ENCODE peak calls at places on chromosomes 1 and 21, in five cellular contexts. D, V, B, W and P are unnamed samples.

GRCh38 chr1:67114162-67114561 is 20.6 kb downstream of the C1orf141 start:
- DNase-seq in D (no peak), V (no peak), B (no peak), W (no peak), P (no peak)

GRCh38 chr1:203769505-203770343 is 4.7 kb downstream of the LAX1 start:
- DNase-seq in D (peak; percentile 94), V (peak; percentile 67), B (no peak), W (no peak), P (no peak)

GRCh38 chr1:53460666-53461328 is 1.6 kb downstream of the DMRTB1 start:
- DNase-seq in D (no peak), V (no peak), B (no peak), W (no peak), P (no peak)

GRCh38 chr1:192998536-192998935 is 60.6 kb downstream of the UCHL5 start:
- DNase-seq in D (no peak), V (no peak), B (no peak), W (no peak), P (no peak)

GRCh38 chr1:246566808-246567154 is 525 bp downstream of the CNST start:
- DNase-seq in D (peak; percentile 17), V (no peak), B (no peak), W (no peak), P (no peak)

GRCh38 chr1:193241132-193241827 is 54.9 kb upstream of the B3GALT2 start:
- DNase-seq in D (no peak), V (no peak), B (no peak), W (no peak), P (no peak)

GRCh38 chr1:213123532-213123931 is 72.5 kb downstream of the RPS6KC1 start:
- DNase-seq in D (peak; percentile 70), V (peak; percentile 41), B (no peak), W (no peak), P (no peak)

GRCh38 chr1:203306970-203307541 is 1.7 kb downstream of the BTG2 start:
- DNase-seq in D (no peak), V (no peak), B (no peak), W (peak; percentile 67), P (no peak)

GRCh38 chr1:115218696-115219095 is 119.4 kb downstream of the NGF start:
- DNase-seq in D (no peak), V (no peak), B (no peak), W (no peak), P (no peak)

DNA sequence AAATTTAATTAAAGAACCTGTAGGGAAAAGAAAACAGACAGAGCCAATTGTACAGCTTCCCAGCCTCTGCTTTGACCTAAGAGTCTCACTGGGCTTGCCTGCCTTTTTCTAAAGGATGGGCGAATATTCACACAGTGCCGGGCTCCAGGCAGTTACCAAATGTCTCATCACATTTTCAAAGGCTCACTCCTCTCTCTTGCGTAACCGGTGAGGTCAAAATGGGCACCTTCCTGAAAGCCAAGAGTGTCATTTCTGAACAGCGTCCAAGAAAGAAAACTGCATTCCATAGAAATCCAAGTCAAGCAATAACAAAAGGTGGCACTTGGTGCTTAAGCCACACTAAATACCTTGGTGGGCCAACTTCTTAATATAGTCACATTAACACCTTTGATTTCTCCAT is 714 bp upstream of the PALMD start:
- DNase-seq in D (peak; percentile 30), V (peak; percentile 48), B (no peak), W (no peak), P (no peak)
- H2AFZ ChIP-seq in D (no peak overlapping the region), V (no peak overlapping the region), B (no peak overlapping the region), W (no peak overlapping the region), P (peak overlapping the region; percentile 79)

DNA sequence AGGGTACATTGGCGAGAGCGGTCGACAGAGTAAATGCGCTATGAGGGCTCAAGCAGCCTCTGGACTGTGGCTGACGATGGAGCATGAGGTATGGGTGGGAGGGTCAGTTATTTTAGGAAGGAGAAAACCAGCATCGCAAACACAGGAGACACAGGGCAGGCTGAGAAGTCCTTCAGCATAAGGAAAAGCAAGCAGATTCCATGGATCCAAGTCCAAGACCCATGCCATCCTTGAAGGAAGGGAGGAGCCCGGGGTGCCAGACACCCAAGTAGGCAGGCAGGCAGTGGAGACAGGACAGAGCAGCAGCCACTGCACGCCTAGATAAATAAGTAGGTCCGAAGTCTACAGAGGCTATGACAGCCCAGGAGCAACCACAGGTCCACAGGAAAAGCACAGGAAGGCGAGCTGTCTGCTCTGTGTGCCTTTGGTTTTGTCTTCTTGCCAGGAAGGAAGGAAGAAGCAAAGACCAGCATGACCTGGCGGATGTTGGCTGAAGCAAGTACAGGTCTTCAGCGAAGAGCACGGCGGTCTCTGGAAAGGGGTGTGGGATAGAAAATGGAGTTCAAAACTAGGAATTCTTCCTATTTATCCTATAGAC is 76.4 kb upstream of the SLC45A1 start:
- DNase-seq in D (no peak), V (no peak), B (no peak), W (no peak), P (no peak)
- H2BK5ac ChIP-seq in D (no peak overlapping the region), V (no peak overlapping the region), B (no peak overlapping the region), W (no peak overlapping the region), P (peak overlapping the region; percentile 0)

GRCh38 chr21:34794686-34795085 is 125.9 kb downstream of the CLIC6 start:
- DNase-seq in D (no peak), V (no peak), B (no peak), W (no peak), P (no peak)

GRCh38 chr21:34790834-34791233 is 122.0 kb downstream of the CLIC6 start:
- DNase-seq in D (peak; percentile 42), V (no peak), B (no peak), W (no peak), P (no peak)

GRCh38 chr21:34793471-34793870 is 124.7 kb downstream of the CLIC6 start:
- DNase-seq in D (no peak), V (no peak), B (no peak), W (no peak), P (no peak)

GRCh38 chr21:34791776-34792503 is 123.1 kb downstream of the CLIC6 start:
- DNase-seq in D (no peak), V (no peak), B (peak; percentile 43), W (no peak), P (no peak)

DNA sequence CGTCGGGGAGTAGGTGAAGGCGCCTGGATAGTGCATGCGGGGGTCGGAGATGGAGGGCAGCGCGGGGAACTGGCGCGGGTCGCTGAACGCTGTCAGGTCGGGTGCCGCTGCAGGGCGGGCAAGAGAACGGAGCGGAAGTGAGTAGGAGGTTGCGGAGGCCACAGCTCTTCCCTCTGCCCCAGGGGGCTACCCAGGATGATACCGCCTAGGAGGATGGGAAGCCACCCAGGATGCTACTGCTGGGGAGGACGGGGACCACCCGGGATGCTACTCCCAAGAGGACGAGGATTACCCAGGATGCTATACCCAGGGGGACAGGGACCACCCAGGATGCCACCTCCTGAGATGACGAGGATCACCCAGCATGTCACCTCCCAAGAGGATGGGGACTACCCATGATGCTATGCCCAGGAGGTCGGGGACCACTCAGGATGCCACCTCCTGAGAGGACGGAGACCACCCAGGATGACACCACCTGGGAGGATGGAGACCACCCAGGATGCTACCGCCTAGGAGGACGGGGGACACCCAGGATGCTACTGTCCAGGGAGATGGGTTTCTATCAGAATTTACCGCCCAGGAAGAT is 123.8 kb downstream of the CLIC6 start:
- DNase-seq in D (no peak), V (no peak), B (no peak), W (no peak), P (no peak)
- H3K27me3 ChIP-seq in D (no peaks in the 10 kb centered on the region), V (no peaks in the 10 kb centered on the region), B (no peaks in the 10 kb centered on the region), W (no peaks in the 10 kb centered on the region), P (no peaks in the 10 kb centered on the region)

GRCh38 chr1:12617901-12618660 is at the start of gene DHRS3:
- DNase-seq in D (peak; percentile 75), V (peak; percentile 60), B (peak; percentile 87), W (peak; percentile 86), P (peak; percentile 84)
- H2AFZ ChIP-seq in D (peak within 1 kb of the TSS; percentile 90), V (peak within 1 kb of the TSS; percentile 36), B (no peak within 1 kb of the TSS), W (no peak within 1 kb of the TSS), P (peak within 1 kb of the TSS; percentile 97)

GRCh38 chr1:27567931-27568246 is 36.1 kb downstream of the AHDC1 start:
- DNase-seq in D (no peak), V (no peak), B (no peak), W (no peak), P (no peak)

GRCh38 chr1:27570383-27570755 is 33.6 kb downstream of the AHDC1 start:
- DNase-seq in D (no peak), V (no peak), B (no peak), W (no peak), P (no peak)

GRCh38 chr1:27569506-27570382 is 34.2 kb downstream of the AHDC1 start:
- DNase-seq in D (no peak), V (no peak), B (peak; percentile 57), W (peak; percentile 73), P (peak; percentile 72)

GRCh38 chr1:27568247-27569087 is 35.5 kb downstream of the AHDC1 start:
- DNase-seq in D (peak; percentile 81), V (peak; percentile 91), B (peak; percentile 97), W (peak; percentile 97), P (peak; percentile 91)

DNA sequence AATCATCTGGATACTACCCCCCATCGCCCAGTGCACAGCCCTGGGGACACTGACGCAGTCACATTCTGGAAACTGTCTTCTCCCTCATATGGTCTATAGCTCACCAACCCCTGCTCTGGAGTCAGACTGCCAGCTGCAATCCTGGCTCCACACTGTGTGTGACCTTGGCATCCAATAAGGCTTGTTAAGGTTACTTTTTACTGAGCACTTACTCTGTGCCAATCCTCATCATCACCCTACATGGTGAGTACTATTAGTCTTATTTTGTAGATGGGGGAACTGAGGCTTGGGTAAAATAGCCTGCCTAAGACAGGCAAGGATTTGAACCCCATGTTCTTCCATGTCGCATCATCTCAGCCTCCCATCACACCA is 34.9 kb downstream of the AHDC1 start:
- DNase-seq in D (no peak), V (peak; percentile 53), B (no peak), W (no peak), P (no peak)
- H2BK5ac ChIP-seq in D (no peak overlapping the region), V (no peak overlapping the region), B (no peak overlapping the region), W (peak overlapping the region; percentile 91), P (peak overlapping the region; percentile 96)

DNA sequence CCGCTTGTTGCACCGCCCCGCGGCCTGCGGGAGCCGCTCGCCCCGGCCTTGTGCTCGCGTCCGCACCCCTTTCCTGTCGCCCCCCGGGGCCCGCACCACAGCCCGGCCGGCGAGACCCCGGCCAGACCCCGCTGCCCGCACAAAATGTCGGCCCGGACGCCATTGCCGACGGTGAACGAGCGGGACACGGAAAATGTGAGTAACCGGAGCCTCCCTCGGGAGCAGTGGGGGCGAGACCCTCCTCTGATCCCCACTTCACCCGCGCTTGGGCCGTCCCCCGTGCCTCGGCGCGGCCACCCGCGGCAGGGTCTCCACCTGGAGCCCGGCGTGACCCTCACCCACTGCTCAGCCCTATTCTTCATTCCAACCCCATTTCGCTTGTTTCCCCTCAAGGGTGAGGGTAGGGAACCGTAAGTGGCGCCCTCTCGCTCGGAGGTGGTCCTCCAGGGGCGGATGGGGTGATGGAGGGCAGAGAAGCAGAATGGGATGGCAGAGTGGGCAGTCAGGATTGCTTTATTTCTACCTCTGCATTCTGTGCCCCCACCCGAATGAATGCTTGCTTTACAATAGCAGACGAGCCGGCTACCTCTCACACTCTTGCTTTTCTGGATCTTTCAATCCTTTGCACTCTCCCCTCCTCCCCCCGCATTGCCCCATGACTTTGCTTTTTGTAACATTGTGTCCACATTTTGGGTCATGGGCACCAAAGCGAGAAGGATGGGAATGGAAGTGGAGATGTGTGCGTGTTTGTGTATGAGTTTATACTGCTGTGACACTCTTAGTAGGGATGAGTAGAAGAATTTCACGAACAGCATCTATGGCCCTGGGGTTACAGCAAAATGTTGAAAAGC is 968 bp downstream of the MARK1 start:
- DNase-seq in D (no peak), V (no peak), B (peak; percentile 48), W (peak; percentile 83), P (peak; percentile 50)
- H3K27me3 ChIP-seq in D (peaks cover 37% of the 10 kb centered on the region), V (no peaks in the 10 kb centered on the region), B (no peaks in the 10 kb centered on the region), W (no peaks in the 10 kb centered on the region), P (no peaks in the 10 kb centered on the region)